ENCODE peak calls at places on chromosomes 7 and 10, in seven cellular contexts. T is body of pancreas, V is colonic mucosa, I is IMR-90, J is left ventricle myocardium inferior, C is transverse colon, R is HCT116. D is an unnamed sample.

GRCh38 chr7:150398108-150398964 is 19.2 kb downstream of the ZNF775 start:
- DNase-seq in T (no peak), V (no peak), I (no peak), J (no peak), C (no peak), R (no peak), D (no peak)

GRCh38 chr7:18013936-18014335 is 13.7 kb downstream of the PRPS1L1 start:
- DNase-seq in T (no peak), V (no peak), I (peak; percentile 75), J (no peak), C (no peak), R (no peak), D (no peak)

GRCh38 chr7:17205850-17206353 is 92.5 kb upstream of the AHR start:
- DNase-seq in T (no peak), V (no peak), I (no peak), J (no peak), C (no peak), R (no peak), D (no peak)

GRCh38 chr10:119283387-119283786 is 76.0 kb downstream of the GRK5 start:
- DNase-seq in T (no peak), V (no peak), I (no peak), J (no peak), C (no peak), R (no peak), D (peak; percentile 68)

GRCh38 chr7:77467453-77467852 is 51.3 kb upstream of the GSAP start:
- DNase-seq in T (peak; percentile 24), V (no peak), I (no peak), J (peak; percentile 20), C (peak; percentile 18), R (no peak), D (peak; percentile 20)

GRCh38 chr7:78489851-78490250 is 691.3 kb downstream of the PHTF2 start:
- DNase-seq in T (no peak), V (no peak), I (no peak), J (no peak), C (no peak), R (no peak), D (no peak)

GRCh38 chr10:49076741-49077521 is 38.4 kb downstream of the VSTM4 start:
- DNase-seq in T (no peak), V (peak; percentile 4), I (no peak), J (no peak), C (no peak), R (no peak), D (no peak)

GRCh38 chr10:58590152-58590551 is 77.5 kb downstream of the BICC1 start:
- DNase-seq in T (no peak), V (peak; percentile 23), I (peak; percentile 99), J (no peak), C (no peak), R (no peak), D (no peak)

GRCh38 chr7:158816995-158817394 is 12.3 kb downstream of the ESYT2 start:
- DNase-seq in T (no peak), V (peak; percentile 76), I (no peak), J (no peak), C (peak; percentile 67), R (no peak), D (no peak)

GRCh38 chr7:90216771-90217170 is 5.2 kb downstream of the STEAP2 start:
- DNase-seq in T (peak; percentile 28), V (no peak), I (no peak), J (no peak), C (no peak), R (no peak), D (no peak)

GRCh38 chr10:58268454-58268945 is 462 bp upstream of the CISD1 start:
- DNase-seq in T (no peak), V (no peak), I (no peak), J (no peak), C (no peak), R (no peak), D (no peak)

GRCh38 chr7:119594956-119595355 is 678.0 kb upstream of the KCND2 start:
- DNase-seq in T (no peak), V (no peak), I (no peak), J (no peak), C (no peak), R (no peak), D (no peak)

GRCh38 chr10:95242581-95243317 is 48.1 kb downstream of the PDLIM1 start:
- DNase-seq in T (peak; percentile 72), V (no peak), I (peak; percentile 63), J (no peak), C (no peak), R (no peak), D (no peak)

GRCh38 chr10:97759981-97760345 is 11.8 kb downstream of the SFRP5 start:
- DNase-seq in T (no peak), V (no peak), I (no peak), J (no peak), C (no peak), R (no peak), D (no peak)

GRCh38 chr7:5143935-5144903 is 45.8 kb upstream of the WIPI2 start:
- DNase-seq in T (peak; percentile 8), V (no peak), I (peak; percentile 1), J (no peak), C (peak; percentile 23), R (no peak), D (no peak)

GRCh38 chr7:35758421-35758820 is 42.4 kb upstream of the SEPTIN7 start:
- DNase-seq in T (no peak), V (no peak), I (no peak), J (no peak), C (no peak), R (no peak), D (no peak)

GRCh38 chr10:108452483-108453060 is 1288.1 kb upstream of the SORCS1 start:
- DNase-seq in T (no peak), V (no peak), I (no peak), J (no peak), C (no peak), R (no peak), D (no peak)

GRCh38 chr7:29865526-29865925 is 59.2 kb downstream of the WIPF3 start:
- DNase-seq in T (peak; percentile 48), V (no peak), I (peak; percentile 63), J (no peak), C (no peak), R (peak; percentile 18), D (no peak)

GRCh38 chr10:86798030-86798429 is 41.6 kb downstream of the BMPR1A start:
- DNase-seq in T (no peak), V (no peak), I (no peak), J (no peak), C (no peak), R (no peak), D (no peak)

GRCh38 chr10:33804534-33804933 is 470.1 kb upstream of the NRP1 start:
- DNase-seq in T (no peak), V (no peak), I (peak; percentile 6), J (no peak), C (no peak), R (no peak), D (no peak)

GRCh38 chr10:120600871-120601644 is 144.0 kb downstream of the PLPP4 start:
- DNase-seq in T (no peak), V (no peak), I (no peak), J (no peak), C (no peak), R (no peak), D (no peak)

GRCh38 chr7:135385209-135385608 is 124.7 kb downstream of the CNOT4 start:
- DNase-seq in T (peak; percentile 57), V (no peak), I (peak; percentile 44), J (peak; percentile 20), C (no peak), R (no peak), D (peak; percentile 46)

GRCh38 chr10:123522702-123523312 is 143.3 kb upstream of the GPR26 start:
- DNase-seq in T (no peak), V (no peak), I (no peak), J (no peak), C (peak; percentile 33), R (no peak), D (no peak)

GRCh38 chr7:34453150-34453549 is 204.9 kb upstream of the NPSR1 start:
- DNase-seq in T (no peak), V (no peak), I (peak; percentile 1), J (no peak), C (no peak), R (no peak), D (no peak)
- H3K27ac ChIP-seq in T (no peak overlapping the region), V (no peak overlapping the region), I (no peak overlapping the region), J (no peak overlapping the region), C (no peak overlapping the region), R (no peak overlapping the region), D (no peak overlapping the region)

GRCh38 chr10:93992400-93993030 is 1.2 kb upstream of the PLCE1 start:
- DNase-seq in T (no peak), V (no peak), I (peak; percentile 16), J (no peak), C (no peak), R (no peak), D (no peak)
- TF ChIP-seq CTCF in T (no peak), V (no peak), I (peak; percentile 11), J (peak; percentile 23), C (no peak), R (no peak), D (no peak)

DNA sequence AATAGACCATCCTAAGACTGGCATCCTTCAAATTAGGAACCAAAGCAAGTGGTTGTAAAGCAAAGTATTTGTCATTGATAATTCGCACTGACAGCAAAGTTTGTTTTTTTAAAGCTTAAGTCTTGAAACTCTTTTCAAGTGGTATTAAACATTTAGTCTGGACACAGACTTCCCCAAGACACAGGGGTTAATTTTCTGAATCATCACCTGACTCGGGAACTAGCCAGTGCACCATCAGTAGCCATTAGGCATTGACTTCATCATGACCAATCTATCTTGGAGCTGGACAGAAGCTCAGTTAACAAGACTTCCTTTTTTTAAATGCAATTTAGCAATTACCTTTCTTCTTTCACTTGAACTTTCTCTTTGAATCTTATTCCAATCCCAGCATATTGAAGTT is 210.6 kb downstream of the ZNF365 start:
- DNase-seq in T (no peak), V (no peak), I (peak; percentile 73), J (no peak), C (no peak), R (no peak), D (no peak)
- H3K4me1 ChIP-seq in T (no peaks in the 10 kb centered on the region), V (no peaks in the 10 kb centered on the region), I (peaks cover 30% of the 10 kb centered on the region), J (peaks cover 14% of the 10 kb centered on the region), C (no peaks in the 10 kb centered on the region), R (no peaks in the 10 kb centered on the region), D (no peaks in the 10 kb centered on the region)

GRCh38 chr10:122492955-122493597 is 31.7 kb downstream of the HTRA1 start:
- DNase-seq in T (no peak), V (no peak), I (peak; percentile 56), J (no peak), C (no peak), R (no peak), D (no peak)

GRCh38 chr10:122490786-122491680 is 29.7 kb downstream of the HTRA1 start:
- DNase-seq in T (no peak), V (no peak), I (no peak), J (no peak), C (peak; percentile 28), R (no peak), D (peak; percentile 31)

GRCh38 chr10:122493761-122494160 is 32.4 kb downstream of the HTRA1 start:
- DNase-seq in T (no peak), V (no peak), I (no peak), J (no peak), C (no peak), R (no peak), D (no peak)

GRCh38 chr10:122490268-122490667 is 28.9 kb downstream of the HTRA1 start:
- DNase-seq in T (no peak), V (no peak), I (peak; percentile 61), J (no peak), C (no peak), R (no peak), D (no peak)

DNA sequence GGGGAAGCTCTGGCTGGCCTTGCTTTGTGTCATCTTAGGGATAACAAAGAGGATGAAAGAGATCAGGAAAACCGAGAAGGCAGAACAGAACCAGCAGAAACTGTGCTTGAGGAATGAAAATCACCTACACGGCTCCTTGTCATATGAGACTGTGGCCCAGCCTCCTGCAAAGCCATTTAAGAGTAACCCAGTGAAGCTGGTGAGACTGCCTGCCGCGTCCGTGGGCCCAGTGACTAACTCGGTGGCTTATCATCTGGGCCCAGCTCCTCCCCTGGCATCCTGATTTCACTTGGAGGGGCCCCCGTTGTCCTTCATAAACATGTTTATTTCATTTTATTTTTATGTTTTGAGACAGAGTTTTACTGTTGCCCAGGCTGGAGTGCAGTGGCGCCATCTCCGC is 30.7 kb downstream of the HTRA1 start:
- DNase-seq in T (no peak), V (no peak), I (no peak), J (no peak), C (no peak), R (no peak), D (no peak)
- H3K27ac ChIP-seq in T (no peak overlapping the region), V (no peak overlapping the region), I (no peak overlapping the region), J (no peak overlapping the region), C (peak overlapping the region; percentile 62), R (no peak overlapping the region), D (no peak overlapping the region)

D was measured in psoas muscle.